ENCODE peak calls at places on chromosomes 13 and 19, in eight cellular contexts. One of them, this sample, is unnamed.

GRCh38 chr13:95641961-95642621 is 2.4 kb downstream of the DZIP1 start:
- DNase-seq in CD8-positive, alpha-beta memory T cell: no peak
- DNase-seq in psoas muscle: peak; percentile 58
- DNase-seq in brain microvascular endothelial cell: peak; percentile 31
- DNase-seq in small intestine: peak; percentile 50
- DNase-seq in lung: peak; percentile 33
- DNase-seq in GM12865: peak; percentile 16
- DNase-seq in GM12878: no peak
- DNase-seq in this sample: no peak

GRCh38 chr19:18029617-18030338 is 21.8 kb downstream of the ARRDC2 start:
- DNase-seq in CD8-positive, alpha-beta memory T cell: no peak
- DNase-seq in psoas muscle: peak; percentile 92
- DNase-seq in brain microvascular endothelial cell: no peak
- DNase-seq in small intestine: peak; percentile 78
- DNase-seq in lung: no peak
- DNase-seq in GM12865: no peak
- DNase-seq in GM12878: no peak
- DNase-seq in this sample: no peak

GRCh38 chr13:60402022-60402421 is 5.0 kb downstream of the TDRD3 start:
- DNase-seq in CD8-positive, alpha-beta memory T cell: no peak
- DNase-seq in psoas muscle: no peak
- DNase-seq in brain microvascular endothelial cell: no peak
- DNase-seq in small intestine: peak; percentile 41
- DNase-seq in lung: no peak
- DNase-seq in GM12865: no peak
- DNase-seq in GM12878: no peak
- DNase-seq in this sample: no peak

GRCh38 chr13:35760678-35761308 is 284.3 kb upstream of the MAB21L1 start:
- DNase-seq in CD8-positive, alpha-beta memory T cell: no peak
- DNase-seq in psoas muscle: no peak
- DNase-seq in brain microvascular endothelial cell: no peak
- DNase-seq in small intestine: no peak
- DNase-seq in lung: no peak
- DNase-seq in GM12865: no peak
- DNase-seq in GM12878: no peak
- DNase-seq in this sample: no peak

GRCh38 chr19:46626441-46626840 is 1.6 kb upstream of the PTGIR start:
- DNase-seq in CD8-positive, alpha-beta memory T cell: no peak
- DNase-seq in psoas muscle: no peak
- DNase-seq in brain microvascular endothelial cell: no peak
- DNase-seq in small intestine: no peak
- DNase-seq in lung: no peak
- DNase-seq in GM12865: no peak
- DNase-seq in GM12878: no peak
- DNase-seq in this sample: no peak

GRCh38 chr19:42512743-42513304 is 15.5 kb downstream of the CEACAM1 start:
- DNase-seq in CD8-positive, alpha-beta memory T cell: no peak
- DNase-seq in psoas muscle: no peak
- DNase-seq in brain microvascular endothelial cell: no peak
- DNase-seq in small intestine: no peak
- DNase-seq in lung: no peak
- DNase-seq in GM12865: peak; percentile 85
- DNase-seq in GM12878: peak; percentile 71
- DNase-seq in this sample: peak; percentile 76

GRCh38 chr19:1085676-1086442 is 9.3 kb downstream of the POLR2E start:
- DNase-seq in CD8-positive, alpha-beta memory T cell: no peak
- DNase-seq in psoas muscle: peak; percentile 59
- DNase-seq in brain microvascular endothelial cell: no peak
- DNase-seq in small intestine: no peak
- DNase-seq in lung: no peak
- DNase-seq in GM12865: no peak
- DNase-seq in GM12878: no peak
- DNase-seq in this sample: no peak

GRCh38 chr13:30373727-30374126 is 48.6 kb upstream of the UBE2L5 start:
- DNase-seq in CD8-positive, alpha-beta memory T cell: no peak
- DNase-seq in psoas muscle: no peak
- DNase-seq in brain microvascular endothelial cell: no peak
- DNase-seq in small intestine: no peak
- DNase-seq in lung: no peak
- DNase-seq in GM12865: peak; percentile 86
- DNase-seq in GM12878: peak; percentile 59
- DNase-seq in this sample: peak; percentile 59

GRCh38 chr19:5240011-5240410 is 100.6 kb downstream of the PTPRS start:
- DNase-seq in CD8-positive, alpha-beta memory T cell: no peak
- DNase-seq in psoas muscle: no peak
- DNase-seq in brain microvascular endothelial cell: no peak
- DNase-seq in small intestine: no peak
- DNase-seq in lung: no peak
- DNase-seq in GM12865: no peak
- DNase-seq in GM12878: no peak
- DNase-seq in this sample: no peak

GRCh38 chr13:91347996-91348905 is 764 bp downstream of the MIR17HG start:
- DNase-seq in CD8-positive, alpha-beta memory T cell: peak; percentile 59
- DNase-seq in psoas muscle: peak; percentile 64
- DNase-seq in brain microvascular endothelial cell: no peak
- DNase-seq in small intestine: peak; percentile 45
- DNase-seq in lung: peak; percentile 38
- DNase-seq in GM12865: peak; percentile 66
- DNase-seq in GM12878: no peak
- DNase-seq in this sample: no peak
- H3K4me3 ChIP-seq in CD8-positive, alpha-beta memory T cell: no peak overlapping the region
- H3K4me3 ChIP-seq in psoas muscle: peak overlapping the region; percentile 88
- H3K4me3 ChIP-seq in brain microvascular endothelial cell: peak overlapping the region; percentile 76
- H3K4me3 ChIP-seq in small intestine: peak overlapping the region; percentile 97
- H3K4me3 ChIP-seq in lung: peak overlapping the region; percentile 94
- H3K4me3 ChIP-seq in GM12865: peak overlapping the region; percentile 77
- H3K4me3 ChIP-seq in GM12878: peak overlapping the region; percentile 69
- H3K4me3 ChIP-seq in this sample: peak overlapping the region; percentile 74

GRCh38 chr19:9622531-9622930 is 1.5 kb upstream of the ZNF561 start:
- DNase-seq in CD8-positive, alpha-beta memory T cell: no peak
- DNase-seq in psoas muscle: no peak
- DNase-seq in brain microvascular endothelial cell: no peak
- DNase-seq in small intestine: no peak
- DNase-seq in lung: no peak
- DNase-seq in GM12865: no peak
- DNase-seq in GM12878: no peak
- DNase-seq in this sample: no peak
- H3K4me3 ChIP-seq in CD8-positive, alpha-beta memory T cell: no peak overlapping the region
- H3K4me3 ChIP-seq in psoas muscle: no peak overlapping the region
- H3K4me3 ChIP-seq in brain microvascular endothelial cell: no peak overlapping the region
- H3K4me3 ChIP-seq in small intestine: no peak overlapping the region
- H3K4me3 ChIP-seq in lung: no peak overlapping the region
- H3K4me3 ChIP-seq in GM12865: no peak overlapping the region
- H3K4me3 ChIP-seq in GM12878: peak overlapping the region; percentile 5
- H3K4me3 ChIP-seq in this sample: no peak overlapping the region

GRCh38 chr19:30790048-30790680 is 418.0 kb downstream of the ZNF536 start:
- DNase-seq in CD8-positive, alpha-beta memory T cell: no peak
- DNase-seq in psoas muscle: no peak
- DNase-seq in brain microvascular endothelial cell: no peak
- DNase-seq in small intestine: no peak
- DNase-seq in lung: no peak
- DNase-seq in GM12865: no peak
- DNase-seq in GM12878: no peak
- DNase-seq in this sample: no peak

GRCh38 chr19:30792561-30793505 is 420.6 kb downstream of the ZNF536 start:
- DNase-seq in CD8-positive, alpha-beta memory T cell: no peak
- DNase-seq in psoas muscle: no peak
- DNase-seq in brain microvascular endothelial cell: no peak
- DNase-seq in small intestine: no peak
- DNase-seq in lung: peak; percentile 25
- DNase-seq in GM12865: no peak
- DNase-seq in GM12878: no peak
- DNase-seq in this sample: no peak

GRCh38 chr19:30799854-30800755 is 427.9 kb downstream of the ZNF536 start:
- DNase-seq in CD8-positive, alpha-beta memory T cell: no peak
- DNase-seq in psoas muscle: no peak
- DNase-seq in brain microvascular endothelial cell: no peak
- DNase-seq in small intestine: peak; percentile 25
- DNase-seq in lung: peak; percentile 47
- DNase-seq in GM12865: no peak
- DNase-seq in GM12878: no peak
- DNase-seq in this sample: no peak

GRCh38 chr19:30791116-30791515 is 418.9 kb downstream of the ZNF536 start:
- DNase-seq in CD8-positive, alpha-beta memory T cell: no peak
- DNase-seq in psoas muscle: no peak
- DNase-seq in brain microvascular endothelial cell: no peak
- DNase-seq in small intestine: no peak
- DNase-seq in lung: peak; percentile 20
- DNase-seq in GM12865: no peak
- DNase-seq in GM12878: no peak
- DNase-seq in this sample: no peak

DNA sequence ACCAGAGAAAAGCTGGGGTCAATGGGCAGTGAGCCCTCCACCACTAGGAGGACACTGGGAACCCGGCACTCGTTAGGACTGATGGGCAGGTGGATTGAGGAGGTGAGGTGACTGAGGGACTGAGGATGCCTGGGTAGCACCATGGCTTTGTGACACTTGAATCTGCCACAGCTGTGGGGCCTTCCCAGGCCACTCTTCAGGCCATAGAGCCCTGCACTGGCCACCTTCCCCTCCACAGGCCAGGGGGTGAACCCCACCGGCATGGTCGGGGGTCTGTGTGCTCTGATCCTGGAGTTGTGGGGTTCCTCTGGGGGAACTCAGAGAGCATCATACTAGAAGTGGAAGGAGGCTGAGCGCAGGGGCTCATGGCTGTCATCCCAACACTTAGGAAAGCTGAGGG is 423.5 kb downstream of the ZNF536 start:
- DNase-seq in CD8-positive, alpha-beta memory T cell: no peak
- DNase-seq in psoas muscle: no peak
- DNase-seq in brain microvascular endothelial cell: no peak
- DNase-seq in small intestine: no peak
- DNase-seq in lung: no peak
- DNase-seq in GM12865: no peak
- DNase-seq in GM12878: no peak
- DNase-seq in this sample: no peak
- H3K4me3 ChIP-seq in CD8-positive, alpha-beta memory T cell: no peak overlapping the region
- H3K4me3 ChIP-seq in psoas muscle: no peak overlapping the region
- H3K4me3 ChIP-seq in brain microvascular endothelial cell: no peak overlapping the region
- H3K4me3 ChIP-seq in small intestine: no peak overlapping the region
- H3K4me3 ChIP-seq in lung: no peak overlapping the region
- H3K4me3 ChIP-seq in GM12865: no peak overlapping the region
- H3K4me3 ChIP-seq in GM12878: no peak overlapping the region
- H3K4me3 ChIP-seq in this sample: no peak overlapping the region

GRCh38 chr13:50529154-50529882 is 314.2 kb downstream of the DLEU7 start:
- DNase-seq in CD8-positive, alpha-beta memory T cell: no peak
- DNase-seq in psoas muscle: peak; percentile 90
- DNase-seq in brain microvascular endothelial cell: peak; percentile 85
- DNase-seq in small intestine: peak; percentile 52
- DNase-seq in lung: peak; percentile 84
- DNase-seq in GM12865: no peak
- DNase-seq in GM12878: no peak
- DNase-seq in this sample: no peak
- H3K4me3 ChIP-seq in CD8-positive, alpha-beta memory T cell: no peak overlapping the region
- H3K4me3 ChIP-seq in psoas muscle: peak overlapping the region; percentile 54
- H3K4me3 ChIP-seq in brain microvascular endothelial cell: peak overlapping the region; percentile 1
- H3K4me3 ChIP-seq in small intestine: no peak overlapping the region
- H3K4me3 ChIP-seq in lung: no peak overlapping the region
- H3K4me3 ChIP-seq in GM12865: no peak overlapping the region
- H3K4me3 ChIP-seq in GM12878: no peak overlapping the region
- H3K4me3 ChIP-seq in this sample: no peak overlapping the region

DNA sequence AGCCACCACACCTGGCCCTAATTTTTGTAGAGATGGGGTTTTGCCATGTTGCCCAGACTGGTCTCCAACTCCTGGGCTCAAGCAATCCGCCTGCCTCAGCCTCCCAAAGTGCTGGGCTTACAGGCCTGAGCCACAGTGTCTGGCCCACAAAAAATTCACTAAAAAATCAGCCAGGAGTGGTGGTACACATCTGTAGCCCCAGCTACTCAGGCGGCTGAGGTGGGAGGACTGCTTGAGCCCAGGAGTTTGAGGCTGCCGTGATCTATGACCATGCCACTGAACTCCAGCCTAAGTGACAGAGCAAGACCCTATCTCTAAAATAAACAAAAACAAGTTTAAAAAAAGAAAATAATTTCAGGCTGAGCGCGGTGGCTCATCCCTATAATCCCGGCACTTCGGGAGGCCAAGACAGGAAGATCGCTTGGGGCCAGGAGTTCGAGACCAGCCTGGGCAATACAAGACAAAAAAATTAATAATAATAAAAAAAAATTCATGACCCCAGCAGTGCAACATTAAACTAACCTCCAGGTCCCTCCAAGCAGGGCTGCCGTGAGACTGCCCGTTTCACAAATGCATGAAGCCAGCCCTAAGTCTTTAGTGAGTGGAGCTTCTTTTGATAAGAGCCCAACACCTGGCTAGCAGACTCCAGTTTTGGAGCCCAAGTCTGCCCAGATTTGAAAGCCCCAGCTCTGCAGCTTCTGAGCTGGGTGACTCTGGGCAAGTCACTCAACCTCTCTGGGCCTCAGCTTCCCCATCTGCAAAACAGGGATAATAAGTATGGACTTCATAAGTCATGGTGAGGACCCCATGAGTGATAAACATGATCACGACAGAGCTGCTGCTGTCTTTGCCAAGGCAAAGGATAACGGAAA is 38.6 kb upstream of the NANOS3 start:
- DNase-seq in CD8-positive, alpha-beta memory T cell: no peak
- DNase-seq in psoas muscle: no peak
- DNase-seq in brain microvascular endothelial cell: no peak
- DNase-seq in small intestine: no peak
- DNase-seq in lung: no peak
- DNase-seq in GM12865: no peak
- DNase-seq in GM12878: no peak
- DNase-seq in this sample: no peak
- H3K4me3 ChIP-seq in CD8-positive, alpha-beta memory T cell: peak overlapping the region; percentile 86
- H3K4me3 ChIP-seq in psoas muscle: peak overlapping the region; percentile 99
- H3K4me3 ChIP-seq in brain microvascular endothelial cell: peak overlapping the region; percentile 80
- H3K4me3 ChIP-seq in small intestine: no peak overlapping the region
- H3K4me3 ChIP-seq in lung: peak overlapping the region; percentile 27
- H3K4me3 ChIP-seq in GM12865: peak overlapping the region; percentile 66
- H3K4me3 ChIP-seq in GM12878: peak overlapping the region; percentile 92
- H3K4me3 ChIP-seq in this sample: peak overlapping the region; percentile 75

GRCh38 chr13:28530729-28531194 is 35.8 kb upstream of the FLT1 start:
- DNase-seq in CD8-positive, alpha-beta memory T cell: no peak
- DNase-seq in psoas muscle: no peak
- DNase-seq in brain microvascular endothelial cell: no peak
- DNase-seq in small intestine: no peak
- DNase-seq in lung: no peak
- DNase-seq in GM12865: no peak
- DNase-seq in GM12878: no peak
- DNase-seq in this sample: no peak

GRCh38 chr13:28532226-28533048 is 37.5 kb upstream of the FLT1 start:
- DNase-seq in CD8-positive, alpha-beta memory T cell: no peak
- DNase-seq in psoas muscle: peak; percentile 66
- DNase-seq in brain microvascular endothelial cell: no peak
- DNase-seq in small intestine: peak; percentile 32
- DNase-seq in lung: no peak
- DNase-seq in GM12865: no peak
- DNase-seq in GM12878: no peak
- DNase-seq in this sample: no peak

GRCh38 chr13:28531195-28531955 is 36.4 kb upstream of the FLT1 start:
- DNase-seq in CD8-positive, alpha-beta memory T cell: no peak
- DNase-seq in psoas muscle: peak; percentile 68
- DNase-seq in brain microvascular endothelial cell: peak; percentile 13
- DNase-seq in small intestine: peak; percentile 22
- DNase-seq in lung: no peak
- DNase-seq in GM12865: no peak
- DNase-seq in GM12878: no peak
- DNase-seq in this sample: no peak

GRCh38 chr13:28533049-28533436 is 38.1 kb upstream of the FLT1 start:
- DNase-seq in CD8-positive, alpha-beta memory T cell: no peak
- DNase-seq in psoas muscle: no peak
- DNase-seq in brain microvascular endothelial cell: no peak
- DNase-seq in small intestine: peak; percentile 16
- DNase-seq in lung: no peak
- DNase-seq in GM12865: no peak
- DNase-seq in GM12878: no peak
- DNase-seq in this sample: no peak

GRCh38 chr13:28531956-28532225 is 37.0 kb upstream of the FLT1 start:
- DNase-seq in CD8-positive, alpha-beta memory T cell: no peak
- DNase-seq in psoas muscle: no peak
- DNase-seq in brain microvascular endothelial cell: no peak
- DNase-seq in small intestine: no peak
- DNase-seq in lung: no peak
- DNase-seq in GM12865: no peak
- DNase-seq in GM12878: no peak
- DNase-seq in this sample: no peak
- H3K4me3 ChIP-seq in CD8-positive, alpha-beta memory T cell: no peak overlapping the region
- H3K4me3 ChIP-seq in psoas muscle: peak overlapping the region; percentile 59
- H3K4me3 ChIP-seq in brain microvascular endothelial cell: peak overlapping the region; percentile 51
- H3K4me3 ChIP-seq in small intestine: peak overlapping the region; percentile 8
- H3K4me3 ChIP-seq in lung: peak overlapping the region; percentile 8
- H3K4me3 ChIP-seq in GM12865: no peak overlapping the region
- H3K4me3 ChIP-seq in GM12878: peak overlapping the region; percentile 42
- H3K4me3 ChIP-seq in this sample: peak overlapping the region; percentile 32